ENCODE peak calls at places on chromosomes 13 and 19, in four cellular contexts. Q is GM23338, P is neural progenitor cell, Y is PC-3. W is an unnamed sample.

GRCh38 chr19:1503925-1504430 is 8.8 kb downstream of the ADAMTSL5 start:
- DNase-seq in Y (no peak), Q (no peak), P (no peak), W (no peak)

GRCh38 chr19:3563689-3564269 is 6.4 kb upstream of the MFSD12 start:
- DNase-seq in Q (no peak), Y (no peak), P (no peak), W (no peak)

GRCh38 chr19:872266-872951 is 12.9 kb downstream of the CFD start:
- DNase-seq in P (peak), Q (peak), Y (peak), W (peak)

GRCh38 chr13:82878536-82878935 is 1003.7 kb downstream of the SLITRK1 start:
- DNase-seq in Q (no peak), P (no peak), Y (peak), W (no peak)

GRCh38 chr19:4976412-4977298 is 7.7 kb downstream of the KDM4B start:
- DNase-seq in Q (peak), P (peak), Y (peak), W (no peak)

GRCh38 chr13:29162638-29163037 is 342.5 kb downstream of the MTUS2 start:
- DNase-seq in Q (no peak), P (no peak), Y (peak), W (no peak)

GRCh38 chr13:51797664-51798488 is 6.1 kb downstream of the DHRS12 start:
- DNase-seq in Q (peak), Y (peak), P (peak), W (peak)

GRCh38 chr13:110106726-110107125 is 200.2 kb downstream of the COL4A1 start:
- DNase-seq in Y (no peak), Q (no peak), P (no peak), W (no peak)

GRCh38 chr19:30656520-30657100 is 284.4 kb downstream of the ZNF536 start:
- DNase-seq in P (no peak), Y (no peak), Q (no peak), W (no peak)

GRCh38 chr13:99217461-99218101 is 16.9 kb downstream of the UBAC2 start:
- DNase-seq in Q (no peak), Y (no peak), P (no peak), W (no peak)

GRCh38 chr19:56667311-56667870 is 4.2 kb downstream of the ZNF835 start:
- DNase-seq in Q (no peak), Y (no peak), P (no peak), W (no peak)

DNA sequence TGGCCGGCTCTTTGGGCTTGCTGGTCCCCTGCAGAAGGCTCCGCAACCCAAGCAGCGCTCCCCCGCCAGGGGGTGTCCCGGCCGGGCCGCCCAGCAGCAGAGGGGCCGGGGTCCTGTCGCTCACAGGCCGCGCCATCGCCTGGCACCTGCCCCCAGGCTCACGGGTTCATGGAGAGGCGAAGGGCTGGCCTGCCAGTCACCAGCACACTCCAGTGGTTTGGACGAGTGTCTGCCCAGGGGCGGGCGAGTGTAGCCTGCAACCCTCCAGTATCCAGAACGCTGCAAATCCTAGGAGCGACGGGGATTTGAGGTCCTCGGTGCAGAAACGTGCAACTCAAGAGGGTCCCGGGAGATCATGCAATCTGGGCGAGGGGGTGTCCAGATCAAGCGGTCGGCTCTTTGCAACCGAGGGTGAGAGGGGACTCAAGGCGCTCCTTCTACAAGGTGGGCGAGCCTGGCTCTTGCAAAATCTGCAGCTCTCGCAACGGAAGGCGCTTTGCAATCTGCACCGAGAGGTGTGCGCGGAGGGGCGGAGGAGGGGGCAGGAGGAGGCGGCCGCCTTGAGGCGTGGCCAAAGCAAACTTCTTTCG is at the start of gene DBP:
- DNase-seq in Q (peak), Y (peak), P (no peak), W (no peak)
- TF ChIP-seq CTCF in Q (peak), Y (no peak), P (peak), W (peak)

DNA sequence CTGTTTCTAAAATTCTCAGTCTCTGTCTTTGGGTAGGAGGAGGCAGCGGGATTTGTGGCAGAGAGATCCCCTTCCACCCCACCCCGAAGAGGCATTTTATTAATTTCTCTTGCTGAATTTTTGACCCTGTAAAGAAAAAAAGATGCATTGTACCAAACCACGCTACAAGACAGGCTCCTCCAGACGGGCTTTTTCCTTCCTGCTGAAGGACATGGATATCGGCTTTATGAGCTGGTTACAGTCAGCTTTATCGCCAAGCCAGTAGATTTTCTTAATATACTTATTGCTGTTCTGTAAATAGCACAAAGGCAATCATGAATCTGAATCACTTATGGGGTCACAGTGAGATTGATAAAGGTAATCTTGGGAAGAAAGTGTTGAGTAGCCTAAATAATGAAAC is 24.5 kb downstream of the MBNL2 start:
- DNase-seq in Y (no peak), Q (no peak), P (no peak), W (no peak)
- H3K4me3 ChIP-seq in Y (no peak), Q (no peak), P (no peak), W (no peak)

GRCh38 chr13:76762731-76763130 is 123.5 kb downstream of the KCTD12 start:
- DNase-seq in Q (peak), Y (no peak), P (no peak), W (no peak)
- TF ChIP-seq EZH2phosphoT487 in Q (no peak), Y (no peak), P (no peak), W (no peak)

GRCh38 chr19:52601025-52601973 is 31.2 kb downstream of the ZNF701 start:
- DNase-seq in Y (peak), Q (peak), P (peak), W (peak)
- TF ChIP-seq CTCF in Y (peak), Q (peak), P (peak), W (peak)

GRCh38 chr13:35956074-35956473 is 175.1 kb downstream of the DCLK1 start:
- DNase-seq in Y (no peak), Q (no peak), P (no peak), W (no peak)

GRCh38 chr13:35957996-35958395 is 173.2 kb downstream of the DCLK1 start:
- DNase-seq in P (no peak), Q (no peak), Y (no peak), W (no peak)

GRCh38 chr13:35957174-35957867 is 173.9 kb downstream of the DCLK1 start:
- DNase-seq in P (no peak), Q (no peak), Y (peak), W (no peak)

GRCh38 chr13:35954207-35954560 is 177.0 kb downstream of the DCLK1 start:
- DNase-seq in Y (no peak), P (no peak), Q (no peak), W (no peak)

DNA sequence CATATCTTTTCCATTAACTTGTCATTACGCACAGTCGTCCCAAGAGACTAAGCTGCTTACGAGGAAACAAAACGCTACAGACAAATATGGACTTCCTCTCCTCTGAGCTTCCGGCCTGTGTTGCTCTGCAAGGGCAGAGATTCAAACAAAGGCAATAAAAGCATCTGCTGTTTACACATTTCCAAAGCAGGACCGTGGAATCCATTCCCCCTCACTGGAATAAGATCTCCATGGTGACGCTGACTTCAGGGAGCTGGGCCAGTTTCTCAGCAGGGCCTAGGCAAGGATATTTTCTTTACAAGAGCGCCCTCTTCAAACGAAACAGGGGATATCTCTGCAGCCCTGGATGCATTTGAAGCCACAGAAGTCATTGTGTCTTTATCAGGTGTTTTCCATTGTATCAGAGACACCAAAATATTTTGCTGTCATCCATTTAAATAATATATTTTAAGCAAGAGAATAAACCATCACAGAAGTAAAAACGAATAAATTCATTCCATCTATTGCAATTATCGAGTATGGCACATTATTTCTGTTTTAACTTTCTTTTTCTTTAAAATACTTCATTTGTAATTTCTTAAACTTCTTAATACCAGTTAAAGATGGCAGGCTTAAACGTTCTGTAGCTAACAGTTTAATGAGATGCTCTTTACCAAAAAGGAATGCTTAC is 177.5 kb downstream of the DCLK1 start:
- DNase-seq in Y (peak), P (peak), Q (peak), W (peak)
- H3K4me3 ChIP-seq in Y (peak), P (no peak), Q (no peak), W (no peak)

DNA sequence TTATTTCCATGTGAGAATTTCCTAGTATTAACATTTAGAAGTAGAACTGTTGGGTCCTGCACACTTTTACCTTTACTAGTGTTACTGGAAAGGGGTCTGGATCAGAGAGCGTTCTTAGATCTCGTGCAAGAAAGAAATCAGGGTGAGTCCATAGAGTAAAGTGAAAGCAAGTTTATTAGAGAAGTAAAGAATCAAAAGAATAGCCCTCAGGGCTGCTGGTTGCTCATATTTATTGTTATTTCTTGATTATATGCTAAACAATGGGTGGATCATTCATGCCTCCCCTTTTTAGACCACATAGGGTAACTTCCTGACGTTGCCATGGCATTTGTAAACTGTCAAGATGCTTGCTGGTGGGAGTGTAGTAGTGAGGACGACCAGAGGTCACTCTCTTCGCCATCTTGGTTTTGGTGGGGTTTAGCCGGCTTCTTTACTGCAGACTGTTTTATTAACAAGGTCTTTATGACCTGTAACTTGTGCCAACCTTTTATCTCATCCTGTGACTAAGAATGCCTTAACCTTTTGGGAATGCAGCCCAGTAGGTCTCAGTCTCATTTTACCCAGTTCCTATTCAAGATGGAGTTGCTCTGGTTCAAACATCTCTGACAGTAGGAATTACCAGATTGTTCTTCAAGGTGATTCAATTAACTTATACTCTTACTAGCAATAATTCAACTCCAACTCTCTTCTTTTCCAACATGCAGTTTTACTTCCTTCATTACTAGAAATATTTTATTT is 27.4 kb downstream of the NDFIP2 start:
- DNase-seq in P (no peak), Q (no peak), Y (peak), W (no peak)
- TF ChIP-seq EZH2phosphoT487 in P (no peak), Q (no peak), Y (no peak), W (no peak)

GRCh38 chr19:39969681-39970423 is 1.1 kb upstream of the PSMC4 start:
- DNase-seq in Q (no peak), P (no peak), Y (no peak), W (no peak)

GRCh38 chr19:39968789-39969188 is 2.2 kb upstream of the PSMC4 start:
- DNase-seq in P (no peak), Q (no peak), Y (no peak), W (no peak)

GRCh38 chr19:39969266-39969665 is 1.7 kb upstream of the PSMC4 start:
- DNase-seq in Y (no peak), Q (no peak), P (no peak), W (no peak)

GRCh38 chr19:39966617-39967016 is 4.3 kb upstream of the PSMC4 start:
- DNase-seq in P (no peak), Y (no peak), Q (no peak), W (no peak)

DNA sequence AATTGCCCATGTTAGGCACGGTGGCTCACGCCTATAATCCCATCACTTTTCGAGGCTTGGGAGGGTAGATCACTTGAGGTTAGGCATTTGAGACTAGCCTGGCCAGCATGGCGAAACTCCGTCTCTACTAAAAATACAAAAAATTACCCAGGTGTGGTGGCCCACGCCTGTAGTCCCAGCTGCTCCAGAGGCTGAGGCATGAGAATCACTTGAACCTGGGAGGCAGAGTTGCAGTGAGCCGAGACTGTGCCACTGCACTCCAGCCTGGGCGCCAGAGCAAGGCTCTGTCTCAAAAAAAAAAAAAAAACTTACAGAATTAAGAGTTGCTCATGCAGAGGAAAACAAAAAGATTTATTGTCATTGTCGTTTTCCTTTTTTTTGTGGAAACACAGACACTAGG is 3.4 kb upstream of the PSMC4 start:
- DNase-seq in P (no peak), Q (no peak), Y (no peak), W (no peak)
- TF ChIP-seq CTCF in P (no peak), Q (no peak), Y (no peak), W (no peak)

DNA sequence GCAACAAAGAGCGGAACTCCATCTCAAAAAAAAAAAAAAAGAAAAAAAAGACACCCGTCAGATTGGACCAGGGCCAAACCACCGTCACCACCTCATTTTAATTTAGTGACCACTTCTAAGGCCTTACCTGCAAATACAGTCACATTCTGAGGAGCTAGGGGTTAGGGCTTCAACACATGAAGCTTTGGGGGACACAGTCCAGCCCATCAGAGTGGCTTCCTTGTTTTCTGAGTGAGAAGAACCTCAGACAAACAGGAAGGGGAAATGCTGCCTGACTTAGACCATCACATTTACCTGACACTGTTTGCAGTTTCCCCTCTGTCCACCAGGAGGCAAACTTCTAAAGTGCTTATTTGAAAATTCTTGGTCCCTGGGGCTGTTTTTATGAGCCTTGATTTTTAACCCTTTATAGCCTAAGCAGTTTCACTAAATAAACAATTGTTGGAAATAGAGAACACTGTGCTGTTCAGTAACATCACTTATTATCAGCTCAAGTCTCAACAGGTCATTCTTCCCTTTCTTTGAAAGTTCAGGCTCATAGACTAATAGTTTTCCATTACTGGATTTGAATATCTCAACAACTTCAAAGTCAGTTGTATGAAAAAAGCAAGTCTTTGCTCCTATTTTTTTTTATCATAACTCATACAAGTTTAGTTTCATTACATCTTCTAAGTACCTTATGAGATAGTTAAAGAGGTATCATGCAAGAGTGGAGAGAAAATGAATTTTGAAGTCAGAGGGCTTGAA is 74.9 kb upstream of the WASF3 start:
- DNase-seq in Q (peak), P (peak), Y (peak), W (peak)
- H3K4me3 ChIP-seq in Q (no peak), P (no peak), Y (peak), W (peak)

DNA sequence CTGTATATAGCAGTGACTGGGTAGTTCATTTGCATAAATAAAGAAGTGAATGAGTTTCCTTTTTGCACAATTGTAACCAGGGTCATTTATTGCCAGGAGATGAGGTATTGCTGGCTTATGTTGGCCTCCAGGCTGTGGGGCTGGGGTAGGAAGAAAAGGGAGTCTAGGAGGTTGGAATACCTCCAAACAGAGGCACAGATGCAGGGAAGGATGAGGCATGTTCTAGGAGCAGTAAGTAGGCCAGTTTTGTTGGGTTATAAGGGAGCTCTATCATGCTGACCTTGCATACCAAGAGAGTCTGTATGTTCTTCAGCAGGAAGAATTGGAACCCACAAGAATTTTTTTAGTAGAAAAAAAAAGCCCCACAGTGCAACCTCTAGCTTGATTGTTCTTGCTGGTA is 17.2 kb upstream of the CYSLTR2 start:
- DNase-seq in P (no peak), Y (no peak), Q (no peak), W (no peak)
- TF ChIP-seq EZH2phosphoT487 in P (no peak), Y (no peak), Q (no peak), W (no peak)

GRCh38 chr13:23509781-23510543 is 60.2 kb upstream of the TNFRSF19 start:
- DNase-seq in Q (no peak), P (no peak), Y (peak), W (no peak)
- TF ChIP-seq CTCF in Q (no peak), P (no peak), Y (no peak), W (no peak)

W was measured in OCI-LY7.